ENCODE peak calls at places on chromosome 9, in five cellular contexts. One of them, this sample, is unnamed.

GRCh38 chr9:122526602-122527001 is 491 bp downstream of the OR1N1 start:
- DNase-seq in choroid plexus epithelial cell: no peak
- DNase-seq in epithelial cell of proximal tubule: no peak
- DNase-seq in MCF 10A: no peak
- DNase-seq in head of caudate nucleus: no peak
- DNase-seq in this sample: no peak

GRCh38 chr9:95070549-95071021 is 246.9 kb downstream of the FANCC start:
- DNase-seq in epithelial cell of proximal tubule: no peak
- DNase-seq in head of caudate nucleus: no peak
- DNase-seq in MCF 10A: no peak
- DNase-seq in choroid plexus epithelial cell: no peak
- DNase-seq in this sample: no peak

GRCh38 chr9:81759680-81760215 is 70.4 kb upstream of the TLE1 start:
- DNase-seq in head of caudate nucleus: no peak
- DNase-seq in MCF 10A: peak; percentile 62
- DNase-seq in choroid plexus epithelial cell: peak; percentile 99
- DNase-seq in epithelial cell of proximal tubule: no peak
- DNase-seq in this sample: peak; percentile 84

GRCh38 chr9:3467593-3468219 is 58.1 kb downstream of the RFX3 start:
- DNase-seq in MCF 10A: peak; percentile 76
- DNase-seq in choroid plexus epithelial cell: peak; percentile 90
- DNase-seq in epithelial cell of proximal tubule: peak; percentile 23
- DNase-seq in head of caudate nucleus: peak; percentile 52
- DNase-seq in this sample: no peak

GRCh38 chr9:134204041-134204440 is 39.7 kb upstream of the RNU6ATAC start:
- DNase-seq in head of caudate nucleus: no peak
- DNase-seq in epithelial cell of proximal tubule: no peak
- DNase-seq in choroid plexus epithelial cell: no peak
- DNase-seq in MCF 10A: no peak
- DNase-seq in this sample: no peak

GRCh38 chr9:94948567-94949235 is 222.2 kb downstream of the AOPEP start:
- DNase-seq in choroid plexus epithelial cell: no peak
- DNase-seq in MCF 10A: peak; percentile 32
- DNase-seq in epithelial cell of proximal tubule: no peak
- DNase-seq in head of caudate nucleus: peak; percentile 55
- DNase-seq in this sample: no peak

GRCh38 chr9:34553511-34554021 is 30.8 kb upstream of the ENHO start:
- DNase-seq in choroid plexus epithelial cell: no peak
- DNase-seq in epithelial cell of proximal tubule: no peak
- DNase-seq in MCF 10A: no peak
- DNase-seq in head of caudate nucleus: no peak
- DNase-seq in this sample: no peak

GRCh38 chr9:35680331-35681105 is 6.8 kb downstream of the CA9 start:
- DNase-seq in MCF 10A: no peak
- DNase-seq in choroid plexus epithelial cell: peak; percentile 43
- DNase-seq in epithelial cell of proximal tubule: no peak
- DNase-seq in head of caudate nucleus: no peak
- DNase-seq in this sample: no peak

GRCh38 chr9:93648181-93648580 is 71.8 kb downstream of the PHF2 start:
- DNase-seq in MCF 10A: no peak
- DNase-seq in epithelial cell of proximal tubule: no peak
- DNase-seq in choroid plexus epithelial cell: no peak
- DNase-seq in head of caudate nucleus: no peak
- DNase-seq in this sample: no peak

GRCh38 chr9:98158071-98158791 is 34.2 kb downstream of the CORO2A start:
- DNase-seq in head of caudate nucleus: no peak
- DNase-seq in choroid plexus epithelial cell: no peak
- DNase-seq in MCF 10A: peak; percentile 16
- DNase-seq in epithelial cell of proximal tubule: no peak
- DNase-seq in this sample: no peak

GRCh38 chr9:91421987-91422765 is 1.5 kb downstream of the NFIL3 start:
- DNase-seq in head of caudate nucleus: peak; percentile 18
- DNase-seq in MCF 10A: peak; percentile 50
- DNase-seq in epithelial cell of proximal tubule: no peak
- DNase-seq in choroid plexus epithelial cell: peak; percentile 57
- DNase-seq in this sample: no peak

GRCh38 chr9:122092611-122093506 is at the start of gene TTLL11:
- DNase-seq in epithelial cell of proximal tubule: peak; percentile 23
- DNase-seq in MCF 10A: peak; percentile 95
- DNase-seq in choroid plexus epithelial cell: peak; percentile 94
- DNase-seq in head of caudate nucleus: peak; percentile 99
- DNase-seq in this sample: peak; percentile 50

GRCh38 chr9:89663264-89663970 is 58.6 kb downstream of the GADD45G start:
- DNase-seq in MCF 10A: no peak
- DNase-seq in choroid plexus epithelial cell: no peak
- DNase-seq in head of caudate nucleus: no peak
- DNase-seq in epithelial cell of proximal tubule: no peak
- DNase-seq in this sample: no peak

GRCh38 chr9:102461441-102461840 is 533.7 kb upstream of the CYLC2 start:
- DNase-seq in MCF 10A: peak; percentile 4
- DNase-seq in head of caudate nucleus: no peak
- DNase-seq in epithelial cell of proximal tubule: no peak
- DNase-seq in choroid plexus epithelial cell: peak; percentile 2
- DNase-seq in this sample: no peak

GRCh38 chr9:72960446-72960845 is 7.6 kb upstream of the ALDH1A1 start:
- DNase-seq in choroid plexus epithelial cell: no peak
- DNase-seq in head of caudate nucleus: no peak
- DNase-seq in MCF 10A: peak; percentile 25
- DNase-seq in epithelial cell of proximal tubule: no peak
- DNase-seq in this sample: no peak

GRCh38 chr9:113581865-113582697 is 118.6 kb downstream of the RGS3 start:
- DNase-seq in head of caudate nucleus: peak; percentile 77
- DNase-seq in epithelial cell of proximal tubule: no peak
- DNase-seq in MCF 10A: peak; percentile 14
- DNase-seq in choroid plexus epithelial cell: peak; percentile 85
- DNase-seq in this sample: no peak

GRCh38 chr9:134525841-134526797 is 115.5 kb upstream of the COL5A1 start:
- DNase-seq in MCF 10A: no peak
- DNase-seq in epithelial cell of proximal tubule: no peak
- DNase-seq in head of caudate nucleus: no peak
- DNase-seq in choroid plexus epithelial cell: no peak
- DNase-seq in this sample: no peak

GRCh38 chr9:129465834-129466535 is 154.9 kb downstream of the C9orf50 start:
- DNase-seq in choroid plexus epithelial cell: no peak
- DNase-seq in head of caudate nucleus: no peak
- DNase-seq in epithelial cell of proximal tubule: no peak
- DNase-seq in MCF 10A: no peak
- DNase-seq in this sample: no peak

GRCh38 chr9:109114670-109115069 is 5.1 kb downstream of the TMEM245 start:
- DNase-seq in epithelial cell of proximal tubule: peak; percentile 99
- DNase-seq in head of caudate nucleus: no peak
- DNase-seq in MCF 10A: peak; percentile 79
- DNase-seq in choroid plexus epithelial cell: peak; percentile 71
- DNase-seq in this sample: peak; percentile 94

GRCh38 chr9:130426883-130427282 is 17.9 kb upstream of the ASS1 start:
- DNase-seq in choroid plexus epithelial cell: peak; percentile 54
- DNase-seq in MCF 10A: peak; percentile 96
- DNase-seq in epithelial cell of proximal tubule: no peak
- DNase-seq in head of caudate nucleus: no peak
- DNase-seq in this sample: no peak

GRCh38 chr9:130590305-130590704 is 10.9 kb downstream of the FUBP3 start:
- DNase-seq in choroid plexus epithelial cell: no peak
- DNase-seq in MCF 10A: no peak
- DNase-seq in epithelial cell of proximal tubule: no peak
- DNase-seq in head of caudate nucleus: no peak
- DNase-seq in this sample: no peak

GRCh38 chr9:127503947-127504886 is 52.9 kb downstream of the LRSAM1 start:
- DNase-seq in epithelial cell of proximal tubule: no peak
- DNase-seq in head of caudate nucleus: peak; percentile 84
- DNase-seq in choroid plexus epithelial cell: peak; percentile 93
- DNase-seq in MCF 10A: peak; percentile 73
- DNase-seq in this sample: no peak

GRCh38 chr9:128361981-128362646 is 9.1 kb upstream of the URM1 start:
- DNase-seq in epithelial cell of proximal tubule: no peak
- DNase-seq in head of caudate nucleus: peak; percentile 94
- DNase-seq in MCF 10A: peak; percentile 86
- DNase-seq in choroid plexus epithelial cell: peak; percentile 86
- DNase-seq in this sample: no peak

GRCh38 chr9:692636-693459 is 148.6 kb upstream of the DMRT1 start:
- DNase-seq in MCF 10A: peak; percentile 16
- DNase-seq in choroid plexus epithelial cell: peak; percentile 70
- DNase-seq in head of caudate nucleus: peak; percentile 50
- DNase-seq in epithelial cell of proximal tubule: no peak
- DNase-seq in this sample: no peak

GRCh38 chr9:130980526-130980925 is 28.4 kb upstream of the LAMC3 start:
- DNase-seq in epithelial cell of proximal tubule: no peak
- DNase-seq in MCF 10A: no peak
- DNase-seq in head of caudate nucleus: no peak
- DNase-seq in choroid plexus epithelial cell: no peak
- DNase-seq in this sample: no peak

GRCh38 chr9:126925876-126926275 is 11.3 kb downstream of the RALGPS1 start:
- DNase-seq in epithelial cell of proximal tubule: no peak
- DNase-seq in MCF 10A: no peak
- DNase-seq in choroid plexus epithelial cell: no peak
- DNase-seq in head of caudate nucleus: no peak
- DNase-seq in this sample: no peak